ENCODE peak calls at places on chromosome 7, in nine cellular contexts. One of them, this sample, is unnamed. For H3K4me1, the result is how much of the 10 kb centered on the place peaks cover.

GRCh38 chr7:84178013-84178412 is 16.6 kb downstream of the SEMA3A start:
- DNase-seq in PC-3: peak
- DNase-seq in left ventricle myocardium inferior: no peak
- DNase-seq in psoas muscle: no peak
- DNase-seq in endodermal cell: no peak
- DNase-seq in heart right ventricle: no peak
- DNase-seq in body of pancreas: no peak
- DNase-seq in ovary: no peak
- DNase-seq in right cardiac atrium: no peak
- DNase-seq in this sample: no peak

GRCh38 chr7:85014936-85015335 is 171.9 kb downstream of the SEMA3D start:
- DNase-seq in psoas muscle: no peak
- DNase-seq in PC-3: no peak
- DNase-seq in body of pancreas: no peak
- DNase-seq in heart right ventricle: no peak
- DNase-seq in endodermal cell: no peak
- DNase-seq in ovary: no peak
- DNase-seq in right cardiac atrium: no peak
- DNase-seq in left ventricle myocardium inferior: no peak
- DNase-seq in this sample: no peak

GRCh38 chr7:55425141-55425752 is 60.1 kb downstream of the LANCL2 start:
- DNase-seq in PC-3: no peak
- DNase-seq in psoas muscle: no peak
- DNase-seq in body of pancreas: no peak
- DNase-seq in heart right ventricle: no peak
- DNase-seq in endodermal cell: no peak
- DNase-seq in left ventricle myocardium inferior: no peak
- DNase-seq in ovary: no peak
- DNase-seq in right cardiac atrium: no peak
- DNase-seq in this sample: no peak

GRCh38 chr7:45219130-45219529 is 61.5 kb downstream of the RAMP3 start:
- DNase-seq in right cardiac atrium: no peak
- DNase-seq in ovary: no peak
- DNase-seq in heart right ventricle: no peak
- DNase-seq in PC-3: no peak
- DNase-seq in left ventricle myocardium inferior: no peak
- DNase-seq in psoas muscle: no peak
- DNase-seq in body of pancreas: no peak
- DNase-seq in endodermal cell: peak
- DNase-seq in this sample: no peak

GRCh38 chr7:81173766-81174281 is 255.0 kb upstream of the SEMA3C start:
- DNase-seq in psoas muscle: no peak
- DNase-seq in body of pancreas: peak
- DNase-seq in right cardiac atrium: no peak
- DNase-seq in ovary: no peak
- DNase-seq in endodermal cell: no peak
- DNase-seq in heart right ventricle: no peak
- DNase-seq in PC-3: peak
- DNase-seq in left ventricle myocardium inferior: no peak
- DNase-seq in this sample: no peak

GRCh38 chr7:15685358-15686181 is 913 bp downstream of the MEOX2 start:
- DNase-seq in PC-3: no peak
- DNase-seq in right cardiac atrium: peak
- DNase-seq in left ventricle myocardium inferior: peak
- DNase-seq in ovary: peak
- DNase-seq in psoas muscle: peak
- DNase-seq in heart right ventricle: peak
- DNase-seq in body of pancreas: no peak
- DNase-seq in endodermal cell: peak
- DNase-seq in this sample: no peak

GRCh38 chr7:28613262-28613661 is 200.9 kb downstream of the CREB5 start:
- DNase-seq in endodermal cell: no peak
- DNase-seq in heart right ventricle: no peak
- DNase-seq in PC-3: peak
- DNase-seq in ovary: no peak
- DNase-seq in body of pancreas: no peak
- DNase-seq in psoas muscle: no peak
- DNase-seq in left ventricle myocardium inferior: no peak
- DNase-seq in right cardiac atrium: no peak
- DNase-seq in this sample: no peak

GRCh38 chr7:103343758-103344452 is 662 bp downstream of the DNAJC2 start:
- DNase-seq in PC-3: peak
- DNase-seq in psoas muscle: no peak
- DNase-seq in left ventricle myocardium inferior: no peak
- DNase-seq in body of pancreas: peak
- DNase-seq in endodermal cell: no peak
- DNase-seq in heart right ventricle: no peak
- DNase-seq in right cardiac atrium: no peak
- DNase-seq in ovary: peak
- DNase-seq in this sample: peak

GRCh38 chr7:85041599-85042216 is 145.1 kb downstream of the SEMA3D start:
- DNase-seq in ovary: peak
- DNase-seq in psoas muscle: peak
- DNase-seq in body of pancreas: peak
- DNase-seq in heart right ventricle: peak
- DNase-seq in PC-3: peak
- DNase-seq in left ventricle myocardium inferior: peak
- DNase-seq in endodermal cell: peak
- DNase-seq in right cardiac atrium: peak
- DNase-seq in this sample: peak

GRCh38 chr7:149154021-149154420 is 6.8 kb downstream of the ZNF398 start:
- DNase-seq in PC-3: no peak
- DNase-seq in right cardiac atrium: no peak
- DNase-seq in left ventricle myocardium inferior: no peak
- DNase-seq in body of pancreas: no peak
- DNase-seq in psoas muscle: no peak
- DNase-seq in heart right ventricle: no peak
- DNase-seq in ovary: no peak
- DNase-seq in endodermal cell: no peak
- DNase-seq in this sample: no peak

GRCh38 chr7:129859188-129859587 is 93.6 kb downstream of the UBE2H start:
- DNase-seq in heart right ventricle: no peak
- DNase-seq in body of pancreas: no peak
- DNase-seq in endodermal cell: no peak
- DNase-seq in PC-3: no peak
- DNase-seq in left ventricle myocardium inferior: no peak
- DNase-seq in psoas muscle: no peak
- DNase-seq in right cardiac atrium: no peak
- DNase-seq in ovary: no peak
- DNase-seq in this sample: no peak

GRCh38 chr7:135758531-135758932 is 9.9 kb upstream of the FAM180A start:
- DNase-seq in left ventricle myocardium inferior: peak
- DNase-seq in endodermal cell: peak
- DNase-seq in right cardiac atrium: peak
- DNase-seq in body of pancreas: no peak
- DNase-seq in heart right ventricle: peak
- DNase-seq in ovary: no peak
- DNase-seq in psoas muscle: no peak
- DNase-seq in PC-3: no peak
- DNase-seq in this sample: peak

GRCh38 chr7:112104153-112104552 is 102.0 kb downstream of the DOCK4 start:
- DNase-seq in endodermal cell: no peak
- DNase-seq in right cardiac atrium: no peak
- DNase-seq in psoas muscle: no peak
- DNase-seq in body of pancreas: no peak
- DNase-seq in left ventricle myocardium inferior: no peak
- DNase-seq in ovary: no peak
- DNase-seq in heart right ventricle: no peak
- DNase-seq in PC-3: no peak
- DNase-seq in this sample: no peak

DNA sequence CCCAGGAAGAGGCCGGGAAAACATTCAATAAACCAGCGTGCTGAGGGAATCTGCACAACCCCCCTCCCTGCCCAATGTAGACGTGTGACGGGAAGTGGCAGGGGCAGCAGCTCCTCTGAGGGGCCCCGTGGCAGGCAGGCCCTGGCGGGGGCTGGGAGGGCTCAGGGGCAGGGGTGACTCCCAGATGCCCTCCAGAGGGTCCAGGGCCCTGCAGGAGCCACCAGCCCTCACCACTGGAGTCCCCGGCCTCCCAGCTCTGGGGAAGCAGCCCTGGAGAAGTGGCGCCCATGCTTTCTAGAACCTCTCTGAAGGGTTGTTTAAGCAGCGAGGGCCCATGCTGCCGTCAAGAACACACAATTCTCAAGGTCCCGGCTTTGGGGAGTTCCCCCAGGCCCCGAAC is 8.4 kb upstream of the GPER1 start:
- DNase-seq in left ventricle myocardium inferior: no peak
- DNase-seq in right cardiac atrium: no peak
- DNase-seq in endodermal cell: no peak
- DNase-seq in ovary: no peak
- DNase-seq in heart right ventricle: no peak
- DNase-seq in psoas muscle: no peak
- DNase-seq in PC-3: no peak
- DNase-seq in body of pancreas: no peak
- DNase-seq in this sample: no peak
- H3K4me1 ChIP-seq in left ventricle myocardium inferior: under half
- H3K4me1 ChIP-seq in right cardiac atrium: under half
- H3K4me1 ChIP-seq in endodermal cell: under half
- H3K4me1 ChIP-seq in ovary: under half
- H3K4me1 ChIP-seq in heart right ventricle: under half
- H3K4me1 ChIP-seq in psoas muscle: under half
- H3K4me1 ChIP-seq in PC-3: under half
- H3K4me1 ChIP-seq in body of pancreas: under half
- H3K4me1 ChIP-seq in this sample: under half

GRCh38 chr7:150380463-150380862 is 1.3 kb downstream of the ZNF775 start:
- DNase-seq in heart right ventricle: no peak
- DNase-seq in endodermal cell: no peak
- DNase-seq in ovary: no peak
- DNase-seq in right cardiac atrium: no peak
- DNase-seq in psoas muscle: no peak
- DNase-seq in PC-3: no peak
- DNase-seq in left ventricle myocardium inferior: no peak
- DNase-seq in body of pancreas: no peak
- DNase-seq in this sample: no peak

GRCh38 chr7:150378115-150378852 is 846 bp upstream of the ZNF775 start:
- DNase-seq in body of pancreas: peak
- DNase-seq in left ventricle myocardium inferior: peak
- DNase-seq in psoas muscle: peak
- DNase-seq in endodermal cell: peak
- DNase-seq in heart right ventricle: peak
- DNase-seq in right cardiac atrium: peak
- DNase-seq in PC-3: peak
- DNase-seq in ovary: peak
- DNase-seq in this sample: peak

GRCh38 chr7:150377116-150377979 is 1.8 kb upstream of the ZNF775 start:
- DNase-seq in body of pancreas: no peak
- DNase-seq in ovary: no peak
- DNase-seq in right cardiac atrium: no peak
- DNase-seq in left ventricle myocardium inferior: no peak
- DNase-seq in PC-3: no peak
- DNase-seq in psoas muscle: no peak
- DNase-seq in heart right ventricle: no peak
- DNase-seq in endodermal cell: no peak
- DNase-seq in this sample: peak

GRCh38 chr7:150379590-150380379 is 655 bp downstream of the ZNF775 start:
- DNase-seq in endodermal cell: peak
- DNase-seq in PC-3: peak
- DNase-seq in left ventricle myocardium inferior: no peak
- DNase-seq in right cardiac atrium: no peak
- DNase-seq in ovary: peak
- DNase-seq in body of pancreas: no peak
- DNase-seq in psoas muscle: no peak
- DNase-seq in heart right ventricle: no peak
- DNase-seq in this sample: no peak

DNA sequence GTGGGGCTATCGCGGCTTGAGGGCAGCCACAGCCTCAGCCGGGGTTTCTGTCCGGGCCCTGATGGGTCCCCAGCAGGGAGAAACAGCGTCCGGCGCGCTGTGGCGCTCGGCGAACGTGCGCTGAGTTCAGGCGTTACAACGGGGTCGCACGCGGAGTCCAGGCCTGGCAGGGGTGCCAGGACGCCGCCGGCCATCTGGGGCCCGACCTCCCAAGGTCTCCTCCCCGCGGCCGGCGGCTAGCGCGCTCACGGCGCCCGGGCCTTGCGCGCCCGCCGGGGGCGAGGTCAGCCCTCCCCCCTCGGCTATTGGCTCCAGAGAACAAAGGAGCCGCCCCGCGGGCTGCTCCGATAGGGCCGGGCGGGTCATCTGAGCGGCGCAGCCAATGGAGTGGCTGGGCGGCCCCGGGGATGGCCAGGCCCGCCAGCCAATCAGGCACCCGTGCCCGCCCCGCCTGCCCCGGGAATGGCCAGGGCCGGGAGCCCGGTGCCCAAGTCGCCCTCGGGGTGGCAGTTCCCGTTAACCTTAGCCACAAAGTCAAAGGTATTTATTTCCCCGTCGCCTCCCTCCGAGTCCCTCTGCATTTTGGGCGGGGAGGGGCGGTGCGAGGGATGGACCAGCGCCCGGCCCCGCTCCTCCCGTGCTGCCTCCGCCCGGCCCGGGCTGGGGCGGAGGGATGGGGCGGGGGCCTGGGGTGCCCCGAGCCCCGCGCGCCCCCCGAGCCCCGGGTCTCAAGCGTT is at the start of gene ZNF775:
- DNase-seq in heart right ventricle: peak
- DNase-seq in PC-3: peak
- DNase-seq in body of pancreas: peak
- DNase-seq in ovary: peak
- DNase-seq in endodermal cell: peak
- DNase-seq in right cardiac atrium: peak
- DNase-seq in psoas muscle: peak
- DNase-seq in left ventricle myocardium inferior: peak
- DNase-seq in this sample: peak
- H3K4me1 ChIP-seq in heart right ventricle: under half
- H3K4me1 ChIP-seq in PC-3: under half
- H3K4me1 ChIP-seq in body of pancreas: half or more
- H3K4me1 ChIP-seq in ovary: under half
- H3K4me1 ChIP-seq in endodermal cell: under half
- H3K4me1 ChIP-seq in right cardiac atrium: under half
- H3K4me1 ChIP-seq in psoas muscle: under half
- H3K4me1 ChIP-seq in left ventricle myocardium inferior: under half
- H3K4me1 ChIP-seq in this sample: under half

DNA sequence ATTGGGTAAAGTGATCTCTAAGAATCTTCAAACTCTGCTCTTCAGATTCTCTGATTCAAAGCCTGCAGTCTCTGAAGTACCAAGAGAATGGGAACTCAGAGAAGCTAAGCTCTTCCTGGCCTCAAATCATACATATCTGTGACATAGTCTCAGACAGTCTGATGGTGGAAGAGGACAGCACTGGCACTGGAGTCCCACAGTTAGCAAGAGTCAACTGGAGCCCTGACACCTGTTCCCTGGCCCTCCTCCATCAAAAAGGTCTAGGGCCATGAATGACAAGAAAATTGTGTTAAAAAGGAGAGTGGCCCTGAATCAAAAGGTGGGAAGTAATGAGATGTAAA is 37.7 kb downstream of the PRSS2 start:
- DNase-seq in left ventricle myocardium inferior: no peak
- DNase-seq in heart right ventricle: no peak
- DNase-seq in ovary: no peak
- DNase-seq in endodermal cell: peak
- DNase-seq in body of pancreas: no peak
- DNase-seq in PC-3: peak
- DNase-seq in psoas muscle: no peak
- DNase-seq in right cardiac atrium: no peak
- DNase-seq in this sample: no peak
- H3K4me1 ChIP-seq in left ventricle myocardium inferior: under half
- H3K4me1 ChIP-seq in heart right ventricle: under half
- H3K4me1 ChIP-seq in ovary: under half
- H3K4me1 ChIP-seq in endodermal cell: under half
- H3K4me1 ChIP-seq in body of pancreas: under half
- H3K4me1 ChIP-seq in PC-3: half or more
- H3K4me1 ChIP-seq in psoas muscle: under half
- H3K4me1 ChIP-seq in right cardiac atrium: under half
- H3K4me1 ChIP-seq in this sample: under half

GRCh38 chr7:151083071-151083823 is at the start of gene TMUB1:
- DNase-seq in PC-3: peak
- DNase-seq in psoas muscle: peak
- DNase-seq in ovary: peak
- DNase-seq in body of pancreas: peak
- DNase-seq in left ventricle myocardium inferior: peak
- DNase-seq in heart right ventricle: peak
- DNase-seq in endodermal cell: peak
- DNase-seq in right cardiac atrium: peak
- DNase-seq in this sample: peak
- H3K4me1 ChIP-seq in PC-3: under half
- H3K4me1 ChIP-seq in psoas muscle: half or more
- H3K4me1 ChIP-seq in ovary: under half
- H3K4me1 ChIP-seq in body of pancreas: half or more
- H3K4me1 ChIP-seq in left ventricle myocardium inferior: half or more
- H3K4me1 ChIP-seq in heart right ventricle: half or more
- H3K4me1 ChIP-seq in endodermal cell: under half
- H3K4me1 ChIP-seq in right cardiac atrium: under half
- H3K4me1 ChIP-seq in this sample: under half

This sample was measured in adrenal gland.